ENCODE peak calls at places on chromosomes 3 and 15, in nine cellular contexts. S is suprapubic skin; T is stimulated activated CD4-positive, alpha-beta T cell treated with anti-CD3 and anti-CD28 coated beads, Interleukin-2, amount 100 ng/mL, for 48 hours; N is amygdala; G is cardiac muscle cell; F is caudate nucleus; P is GM19239; W is hypothalamus; Y is upper lobe of right lung. I is an unnamed sample.

GRCh38 chr3:107413264-107413663 is 36.0 kb downstream of the CCDC54 start:
- DNase-seq in T (no peak), F (no peak), W (no peak), P (no peak), N (no peak), Y (no peak), G (no peak), S (no peak), I (no peak)

GRCh38 chr15:49855917-49856637 is 235.2 kb downstream of the DTWD1 start:
- DNase-seq in T (no peak), G (no peak), P (no peak), N (no peak), Y (no peak), W (no peak), S (no peak), F (no peak), I (no peak)

GRCh38 chr3:87191641-87192040 is 35.5 kb upstream of the CHMP2B start:
- DNase-seq in Y (no peak), G (no peak), S (no peak), T (no peak), F (no peak), N (no peak), W (no peak), P (no peak), I (no peak)

GRCh38 chr15:98786706-98787105 is 138.4 kb downstream of the IGF1R start:
- DNase-seq in W (no peak), Y (no peak), S (no peak), N (no peak), T (no peak), P (no peak), F (no peak), G (no peak), I (no peak)

GRCh38 chr3:194586839-194587238 is 46.4 kb downstream of the TMEM44 start:
- DNase-seq in Y (no peak), G (no peak), S (no peak), F (no peak), W (no peak), T (no peak), P (no peak), N (no peak), I (no peak)

GRCh38 chr3:127889461-127889863 is 25.6 kb upstream of the KBTBD12 start:
- DNase-seq in S (no peak), F (no peak), P (no peak), Y (no peak), W (no peak), T (no peak), G (no peak), N (no peak), I (no peak)

GRCh38 chr15:49718234-49718633 is 97.4 kb downstream of the DTWD1 start:
- DNase-seq in W (no peak), G (no peak), T (no peak), F (no peak), S (no peak), N (no peak), Y (no peak), P (no peak), I (no peak)

GRCh38 chr15:38367476-38367875 is 86.5 kb upstream of the FAM98B start:
- DNase-seq in F (no peak), P (no peak), G (no peak), T (no peak), W (no peak), Y (no peak), S (no peak), N (no peak), I (no peak)

GRCh38 chr3:132659000-132659369 is 624 bp downstream of the ACAD11 start:
- DNase-seq in F (no peak), G (peak; percentile 40), N (no peak), T (no peak), W (no peak), Y (no peak), P (no peak), S (no peak), I (no peak)

GRCh38 chr3:37903320-37903719 is 41.6 kb downstream of the CTDSPL start:
- DNase-seq in T (no peak), P (no peak), G (no peak), S (no peak), W (no peak), N (no peak), F (no peak), Y (no peak), I (no peak)

GRCh38 chr15:35696767-35697231 is 150.8 kb upstream of the DPH6 start:
- DNase-seq in P (no peak), F (no peak), S (no peak), T (no peak), G (no peak), W (no peak), N (no peak), Y (no peak), I (no peak)

GRCh38 chr3:110752307-110752706 is 319.3 kb upstream of the NECTIN3 start:
- DNase-seq in W (no peak), N (no peak), G (no peak), P (no peak), F (no peak), Y (no peak), S (no peak), T (no peak), I (no peak)

GRCh38 chr15:24955549-24955929 is 752 bp downstream of the SNRPN start:
- DNase-seq in W (no peak), S (peak; percentile 62), N (no peak), Y (peak; percentile 64), G (no peak), P (no peak), T (no peak), F (no peak), I (peak; percentile 13)

GRCh38 chr3:186260726-186261125 is 101.3 kb downstream of the DGKG start:
- DNase-seq in P (no peak), F (no peak), N (no peak), G (no peak), S (no peak), W (no peak), T (no peak), Y (no peak), I (no peak)

GRCh38 chr15:74340139-74340538 is 27.3 kb downstream of the CYP11A1 start:
- DNase-seq in P (no peak), G (no peak), T (no peak), S (peak; percentile 53), F (no peak), Y (peak; percentile 27), W (no peak), N (no peak), I (no peak)

GRCh38 chr3:131216340-131216739 is 165.2 kb upstream of the NUDT16 start:
- DNase-seq in N (no peak), T (no peak), F (no peak), Y (no peak), W (no peak), S (no peak), P (no peak), G (no peak), I (no peak)

GRCh38 chr3:61807865-61808276 is 246.5 kb downstream of the PTPRG start:
- DNase-seq in N (no peak), T (no peak), Y (no peak), G (peak; percentile 85), P (no peak), W (no peak), S (no peak), F (no peak), I (no peak)

GRCh38 chr3:193848547-193848946 is 255.5 kb downstream of the OPA1 start:
- DNase-seq in T (no peak), S (no peak), P (no peak), G (no peak), Y (no peak), N (no peak), W (no peak), F (no peak), I (no peak)

GRCh38 chr3:171282041-171282440 is 178.2 kb downstream of the TNIK start:
- DNase-seq in P (no peak), T (no peak), F (no peak), W (no peak), N (no peak), G (no peak), S (no peak), Y (no peak), I (no peak)

GRCh38 chr3:191424871-191425270 is 36.1 kb upstream of the PYDC2 start:
- DNase-seq in S (no peak), T (no peak), F (no peak), P (no peak), N (no peak), W (no peak), Y (no peak), G (peak; percentile 51), I (no peak)

GRCh38 chr15:47661661-47662180 is 55.6 kb upstream of the SEMA6D start:
- DNase-seq in W (no peak), T (no peak), Y (no peak), N (no peak), P (no peak), S (no peak), F (no peak), G (no peak), I (no peak)

GRCh38 chr3:190345027-190345821 is 23.0 kb upstream of the CLDN1 start:
- DNase-seq in G (peak; percentile 7), T (no peak), W (no peak), Y (no peak), F (no peak), N (no peak), S (no peak), P (no peak), I (no peak)

GRCh38 chr3:77539677-77540076 is 499.8 kb downstream of the ROBO2 start:
- DNase-seq in T (no peak), F (no peak), S (no peak), P (no peak), Y (no peak), G (no peak), W (no peak), N (no peak), I (no peak)

I was measured in GM20000.